ENCODE peak calls at places on chromosome 18, in five cellular contexts. K is body of pancreas; P is NT2/D1; E is transverse colon; U is CD8-positive, alpha-beta T cell. L is an unnamed sample. For H3K4me1, the result is how much of the 10 kb centered on the place peaks cover.

GRCh38 chr18:77948571-77948970 is 698.9 kb downstream of the GALR1 start:
- DNase-seq in K (no peak), P (no peak), E (no peak), U (no peak), L (no peak)

GRCh38 chr18:47050468-47050867 is 15.0 kb upstream of the ELOA2 start:
- DNase-seq in K (peak), P (peak), E (no peak), U (no peak), L (no peak)

GRCh38 chr18:9673296-9674251 is 34.5 kb upstream of the RAB31 start:
- DNase-seq in K (peak), P (peak), E (peak), U (no peak), L (no peak)

GRCh38 chr18:9552616-9553015 is 61.7 kb downstream of the PPP4R1 start:
- DNase-seq in K (no peak), P (no peak), E (no peak), U (no peak), L (no peak)

GRCh38 chr18:12256946-12257345 is 2.8 kb downstream of the CIDEA start:
- DNase-seq in K (no peak), P (no peak), E (no peak), U (no peak), L (no peak)

GRCh38 chr18:22337311-22337710 is 80.4 kb downstream of the CTAGE1 start:
- DNase-seq in K (no peak), P (no peak), E (no peak), U (no peak), L (no peak)

GRCh38 chr18:78769502-78770113 is 210.0 kb upstream of the SALL3 start:
- DNase-seq in K (no peak), P (no peak), E (no peak), U (no peak), L (no peak)

GRCh38 chr18:63879684-63880083 is 7.8 kb upstream of the SERPINB2 start:
- DNase-seq in K (no peak), P (no peak), E (no peak), U (no peak), L (no peak)

GRCh38 chr18:57231846-57232245 is 85.0 kb downstream of the BOD1L2 start:
- DNase-seq in K (no peak), P (no peak), E (no peak), U (no peak), L (no peak)

GRCh38 chr18:71252351-71252862 is 963.6 kb downstream of the SOCS6 start:
- DNase-seq in K (no peak), P (no peak), E (no peak), U (no peak), L (no peak)

GRCh38 chr18:63603772-63604171 is 16.6 kb downstream of the SERPINB13 start:
- DNase-seq in K (no peak), P (no peak), E (no peak), U (no peak), L (no peak)

GRCh38 chr18:36114251-36114650 is 14.9 kb downstream of the SLC39A6 start:
- DNase-seq in K (no peak), P (no peak), E (no peak), U (no peak), L (no peak)

GRCh38 chr18:24790347-24790746 is 329.9 kb downstream of the HRH4 start:
- DNase-seq in K (no peak), P (no peak), E (no peak), U (no peak), L (no peak)

GRCh38 chr18:5824370-5824984 is 70.8 kb downstream of the TMEM200C start:
- DNase-seq in K (no peak), P (no peak), E (no peak), U (no peak), L (no peak)

GRCh38 chr18:2847341-2848144 is 737 bp downstream of the EMILIN2 start:
- DNase-seq in K (no peak), P (no peak), E (no peak), U (no peak), L (no peak)

GRCh38 chr18:48408111-48408726 is 964 bp downstream of the ZBTB7C start:
- DNase-seq in K (no peak), P (no peak), E (no peak), U (no peak), L (no peak)

GRCh38 chr18:63303562-63303961 is 16.0 kb downstream of the BCL2 start:
- DNase-seq in K (no peak), P (no peak), E (no peak), U (no peak), L (no peak)

GRCh38 chr18:77250501-77250925 is 865 bp downstream of the GALR1 start:
- DNase-seq in K (no peak), P (no peak), E (no peak), U (no peak), L (no peak)

GRCh38 chr18:25614168-25614567 is 262.2 kb upstream of the ZNF521 start:
- DNase-seq in K (no peak), P (no peak), E (no peak), U (no peak), L (no peak)

GRCh38 chr18:58087928-58088722 is 44.1 kb downstream of the NEDD4L start:
- DNase-seq in K (peak), P (no peak), E (peak), U (no peak), L (no peak)

GRCh38 chr18:24764766-24765165 is 304.3 kb downstream of the HRH4 start:
- DNase-seq in K (no peak), P (no peak), E (no peak), U (no peak), L (no peak)

GRCh38 chr18:42915240-42915791 is 200.2 kb downstream of the RIT2 start:
- DNase-seq in K (no peak), P (no peak), E (no peak), U (no peak), L (no peak)

GRCh38 chr18:58455318-58455950 is 173.5 kb downstream of the ALPK2 start:
- DNase-seq in K (peak), P (no peak), E (no peak), U (no peak), L (no peak)

GRCh38 chr18:34522627-34523026 is 187.5 kb upstream of the DTNA start:
- DNase-seq in K (peak), P (no peak), E (no peak), U (no peak), L (no peak)

GRCh38 chr18:32669549-32670165 is 103.2 kb downstream of the KLHL14 start:
- DNase-seq in K (no peak), P (no peak), E (no peak), U (no peak), L (no peak)

GRCh38 chr18:44735071-44735470 is 54.4 kb downstream of the SETBP1 start:
- DNase-seq in K (no peak), P (no peak), E (no peak), U (no peak), L (no peak)

GRCh38 chr18:11994346-11994707 is 13.0 kb downstream of the IMPA2 start:
- DNase-seq in K (peak), P (no peak), E (peak), U (no peak), L (no peak)

GRCh38 chr18:47983946-47984345 is 53.5 kb upstream of the SMAD2 start:
- DNase-seq in K (no peak), P (no peak), E (no peak), U (no peak), L (no peak)

GRCh38 chr18:67513285-67513684 is 3.2 kb downstream of the DSEL start:
- DNase-seq in K (no peak), P (no peak), E (no peak), U (no peak), L (no peak)

GRCh38 chr18:77091366-77091765 is 41.2 kb downstream of the MBP start:
- DNase-seq in K (no peak), P (no peak), E (no peak), U (no peak), L (no peak)

GRCh38 chr18:23127145-23127544 is 8.1 kb upstream of the CABLES1 start:
- DNase-seq in K (no peak), P (no peak), E (no peak), U (no peak), L (no peak)

GRCh38 chr18:77056399-77057015 is 76.1 kb downstream of the MBP start:
- DNase-seq in K (no peak), P (no peak), E (no peak), U (no peak), L (no peak)

GRCh38 chr18:10409041-10409440 is 45.4 kb upstream of the APCDD1 start:
- DNase-seq in K (no peak), P (no peak), E (no peak), U (no peak), L (no peak)

GRCh38 chr18:26813043-26813442 is 52.5 kb downstream of the AQP4 start:
- DNase-seq in K (no peak), P (peak), E (peak), U (no peak), L (peak)

GRCh38 chr18:28108801-28109200 is 68.1 kb downstream of the CDH2 start:
- DNase-seq in K (no peak), P (no peak), E (no peak), U (no peak), L (no peak)

GRCh38 chr18:28110924-28111323 is 66.0 kb downstream of the CDH2 start:
- DNase-seq in K (no peak), P (no peak), E (no peak), U (no peak), L (no peak)

GRCh38 chr18:28108254-28108653 is 68.7 kb downstream of the CDH2 start:
- DNase-seq in K (no peak), P (no peak), E (no peak), U (no peak), L (no peak)

GRCh38 chr18:28112056-28112470 is 64.9 kb downstream of the CDH2 start:
- DNase-seq in K (no peak), P (no peak), E (no peak), U (no peak), L (no peak)

GRCh38 chr18:28109781-28110460 is 67.0 kb downstream of the CDH2 start:
- DNase-seq in K (no peak), P (no peak), E (no peak), U (no peak), L (no peak)
- H3K4me1 ChIP-seq in K (under half), P (under half), E (under half), U (under half), L (under half)

DNA sequence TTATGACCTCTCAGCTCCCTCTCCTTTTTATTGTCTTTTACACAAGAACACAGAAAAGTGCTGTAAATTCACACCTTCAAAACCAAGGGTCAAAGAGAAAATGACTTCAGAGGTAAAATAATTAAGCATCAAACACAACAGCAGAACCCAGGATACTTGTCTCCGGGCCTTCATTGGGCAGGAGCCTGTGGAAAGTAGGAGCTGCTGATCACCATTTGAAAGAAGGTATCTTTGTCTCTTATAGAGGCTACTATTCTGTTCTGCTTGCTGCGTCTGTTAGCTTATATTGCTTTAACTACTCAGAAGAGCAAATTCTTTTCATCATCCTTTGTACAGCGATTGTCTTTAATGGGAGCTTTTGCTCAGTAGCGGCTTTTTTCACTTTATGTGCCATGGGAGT is 261.1 kb downstream of the PTGR3 start:
- DNase-seq in K (no peak), P (no peak), E (no peak), U (no peak), L (no peak)
- H3K4me1 ChIP-seq in K (under half), P (under half), E (under half), U (under half), L (under half)

GRCh38 chr18:80193701-80194100 is 53.6 kb downstream of the PARD6G start:
- DNase-seq in K (no peak), P (no peak), E (no peak), U (no peak), L (no peak)

GRCh38 chr18:80191264-80191663 is 56.0 kb downstream of the PARD6G start:
- DNase-seq in K (no peak), P (no peak), E (no peak), U (no peak), L (no peak)

GRCh38 chr18:80190311-80190710 is 57.0 kb downstream of the PARD6G start:
- DNase-seq in K (no peak), P (no peak), E (no peak), U (no peak), L (no peak)

GRCh38 chr18:80192653-80193385 is 54.5 kb downstream of the PARD6G start:
- DNase-seq in K (no peak), P (no peak), E (no peak), U (no peak), L (no peak)

GRCh38 chr18:80191907-80192652 is 55.2 kb downstream of the PARD6G start:
- DNase-seq in K (no peak), P (no peak), E (no peak), U (no peak), L (no peak)
- H3K4me1 ChIP-seq in K (under half), P (under half), E (under half), U (under half), L (under half)

DNA sequence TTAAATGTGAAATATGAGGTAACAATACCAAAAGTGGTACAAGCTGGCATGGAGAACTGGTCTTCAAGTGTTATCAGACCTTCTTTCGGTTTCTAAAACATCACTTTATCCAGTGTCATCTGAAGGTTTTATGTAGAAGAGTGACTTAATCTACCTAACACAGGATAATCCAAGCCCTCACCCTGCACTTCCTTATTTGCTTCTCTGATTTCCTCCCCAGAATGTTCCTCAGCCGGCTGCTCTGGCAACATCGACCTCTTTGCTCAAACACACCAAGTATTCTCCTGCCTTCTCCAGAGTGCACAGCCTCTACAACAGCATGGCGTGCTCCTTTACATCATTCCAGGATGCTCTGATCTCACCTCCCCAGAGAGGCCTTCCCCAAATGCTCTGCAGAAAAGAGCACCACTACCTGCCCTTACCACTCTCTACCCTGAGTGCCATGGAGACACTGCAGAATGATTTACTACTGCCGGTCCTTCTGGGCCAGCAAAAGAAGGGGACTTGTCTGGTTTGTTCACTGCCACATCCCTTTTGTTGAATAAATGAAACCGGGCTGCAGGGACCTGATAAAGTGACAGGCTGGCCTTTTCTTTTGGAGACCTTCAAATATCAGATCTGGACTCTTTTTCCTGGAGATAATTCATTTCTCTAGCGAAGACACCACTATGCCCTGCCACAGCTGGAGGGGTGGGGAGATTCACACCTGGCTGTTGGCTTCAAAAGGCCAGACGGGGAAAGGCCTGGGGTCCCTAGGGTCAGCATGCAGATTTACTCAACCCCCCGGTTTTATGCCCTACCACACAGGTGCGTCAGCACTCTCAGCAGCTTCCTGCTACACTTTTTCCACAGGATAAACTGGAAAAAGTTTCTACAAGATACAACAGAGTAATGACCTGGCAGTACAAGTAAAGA is 42.0 kb downstream of the TTR start:
- DNase-seq in K (no peak), P (no peak), E (no peak), U (no peak), L (no peak)
- H3K4me1 ChIP-seq in K (under half), P (under half), E (under half), U (under half), L (under half)

DNA sequence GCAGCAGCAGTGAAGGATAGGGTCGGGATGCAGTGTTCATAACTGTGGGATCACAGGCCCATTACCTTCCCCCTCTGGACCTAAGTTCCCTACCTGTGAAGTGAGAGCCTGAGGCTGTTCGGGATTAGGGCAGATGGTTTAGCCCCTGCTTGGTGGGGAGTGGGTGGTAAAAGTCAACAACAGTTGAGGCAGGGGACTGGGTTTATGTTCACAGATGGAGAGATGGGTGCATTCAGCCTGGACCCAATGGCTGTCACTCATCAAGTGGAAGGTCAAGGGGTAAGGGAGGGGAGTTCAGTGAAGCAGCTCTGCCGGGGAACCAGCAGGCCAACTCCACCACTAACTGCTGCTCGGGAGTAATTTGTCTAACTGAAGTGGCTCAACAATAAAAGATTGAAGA is 180.4 kb downstream of the FAM210A start:
- DNase-seq in K (no peak), P (no peak), E (no peak), U (no peak), L (no peak)
- H3K4me1 ChIP-seq in K (under half), P (under half), E (under half), U (under half), L (under half)

GRCh38 chr18:55509631-55510372 is 78.2 kb downstream of the TCF4 start:
- DNase-seq in K (no peak), P (no peak), E (no peak), U (no peak), L (no peak)
- H3K4me1 ChIP-seq in K (under half), P (under half), E (under half), U (under half), L (under half)